ENCODE peak calls at places on chromosome 2, in eight cellular contexts. J, F, M, C, O, X, Y and K are unnamed samples.

GRCh38 chr2:226327830-226328229 is 471.8 kb downstream of the IRS1 start:
- DNase-seq in J (no peak), F (no peak), M (no peak), C (no peak), O (no peak), X (no peak), Y (no peak), K (no peak)

GRCh38 chr2:43169091-43169936 is 57.1 kb downstream of the ZFP36L2 start:
- DNase-seq in J (peak; percentile 48), F (no peak), M (peak; percentile 89), C (no peak), O (peak; percentile 94), X (peak; percentile 59), Y (no peak), K (peak; percentile 51)

GRCh38 chr2:84687498-84688149 is 171.3 kb downstream of the DNAH6 start:
- DNase-seq in J (no peak), F (no peak), M (no peak), C (no peak), O (no peak), X (no peak), Y (no peak), K (no peak)

GRCh38 chr2:98505991-98506664 is 61.5 kb downstream of the INPP4A start:
- DNase-seq in J (no peak), F (no peak), M (no peak), C (peak; percentile 30), O (peak; percentile 53), X (no peak), Y (peak; percentile 13), K (no peak)

GRCh38 chr2:46329803-46330775 is 32.9 kb downstream of the EPAS1 start:
- DNase-seq in J (no peak), F (peak; percentile 95), M (no peak), C (no peak), O (no peak), X (peak; percentile 49), Y (peak; percentile 88), K (no peak)

GRCh38 chr2:20579866-20580265 is 71.0 kb downstream of the HS1BP3 start:
- DNase-seq in J (no peak), F (no peak), M (peak; percentile 39), C (peak; percentile 67), O (peak; percentile 71), X (no peak), Y (peak; percentile 71), K (no peak)

GRCh38 chr2:215950009-215950408 is 63.3 kb downstream of the MREG start:
- DNase-seq in J (no peak), F (peak; percentile 67), M (no peak), C (no peak), O (no peak), X (no peak), Y (no peak), K (no peak)

GRCh38 chr2:41768301-41768700 is 279.5 kb upstream of the PKDCC start:
- DNase-seq in J (no peak), F (no peak), M (no peak), C (no peak), O (no peak), X (no peak), Y (peak; percentile 18), K (no peak)

GRCh38 chr2:7598402-7598801 is 681.2 kb downstream of the RNF144A start:
- DNase-seq in J (no peak), F (no peak), M (no peak), C (no peak), O (no peak), X (no peak), Y (no peak), K (no peak)

GRCh38 chr2:234996041-234996440 is 44.2 kb downstream of the SH3BP4 start:
- DNase-seq in J (no peak), F (no peak), M (no peak), C (no peak), O (no peak), X (no peak), Y (no peak), K (no peak)

GRCh38 chr2:43110442-43110871 is 115.9 kb downstream of the ZFP36L2 start:
- DNase-seq in J (no peak), F (peak; percentile 85), M (peak; percentile 42), C (peak; percentile 82), O (no peak), X (no peak), Y (no peak), K (no peak)

GRCh38 chr2:70123051-70123828 is 36.0 kb downstream of the PCBP1 start:
- DNase-seq in J (peak; percentile 79), F (peak; percentile 50), M (no peak), C (peak; percentile 85), O (peak; percentile 77), X (peak; percentile 82), Y (peak; percentile 77), K (peak; percentile 38)

GRCh38 chr2:166373951-166374350 is 1.8 kb downstream of the SCN9A start:
- DNase-seq in J (no peak), F (peak; percentile 95), M (no peak), C (no peak), O (no peak), X (no peak), Y (peak; percentile 61), K (no peak)

GRCh38 chr2:74448771-74449170 is 6.1 kb upstream of the INO80B start:
- DNase-seq in J (no peak), F (no peak), M (no peak), C (no peak), O (no peak), X (no peak), Y (no peak), K (no peak)

GRCh38 chr2:23669413-23670244 is 257.3 kb downstream of the ATAD2B start:
- DNase-seq in J (peak; percentile 89), F (peak; percentile 28), M (no peak), C (peak; percentile 96), O (no peak), X (peak; percentile 65), Y (peak; percentile 88), K (peak; percentile 98)

GRCh38 chr2:197306691-197307030 is 3.9 kb downstream of the ANKRD44 start:
- DNase-seq in J (no peak), F (no peak), M (no peak), C (peak; percentile 72), O (no peak), X (peak; percentile 79), Y (no peak), K (peak; percentile 57)

GRCh38 chr2:6791682-6792081 is 74.0 kb downstream of the CMPK2 start:
- DNase-seq in J (no peak), F (no peak), M (no peak), C (no peak), O (no peak), X (no peak), Y (no peak), K (no peak)

GRCh38 chr2:51290725-51291124 is 258.8 kb upstream of the NRXN1 start:
- DNase-seq in J (no peak), F (peak; percentile 72), M (no peak), C (no peak), O (no peak), X (no peak), Y (no peak), K (no peak)

GRCh38 chr2:102304711-102305591 is 6.4 kb upstream of the IL1RL1 start:
- DNase-seq in J (no peak), F (no peak), M (no peak), C (no peak), O (no peak), X (no peak), Y (no peak), K (peak; percentile 8)
- TF ChIP-seq POLR2A in J (no peak), F (no peak), M (no peak), C (no peak), O (no peak), X (no peak), Y (no peak), K (no peak)

DNA sequence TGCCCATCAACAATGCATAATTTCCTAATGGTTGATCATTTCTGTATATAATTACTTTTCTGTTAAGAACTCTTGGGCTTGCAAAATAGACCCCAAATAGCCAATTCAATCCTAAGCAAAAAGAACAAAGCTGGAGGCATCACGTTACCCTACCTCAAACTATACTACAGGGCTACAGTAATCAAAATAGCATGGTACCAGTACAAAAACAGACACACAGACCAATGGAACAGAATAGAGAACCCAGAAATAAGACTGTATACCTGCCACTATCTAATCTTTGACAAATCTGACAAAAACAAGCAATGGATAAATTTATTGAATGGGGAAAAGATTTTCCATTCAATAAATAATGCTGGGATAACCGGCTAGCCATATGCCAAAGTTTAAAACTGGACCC is 78.8 kb downstream of the NR4A2 start:
- DNase-seq in J (no peak), F (no peak), M (no peak), C (no peak), O (no peak), X (no peak), Y (no peak), K (no peak)
- H3K27ac ChIP-seq in J (no peak overlapping the region), F (no peak overlapping the region), M (no peak overlapping the region), C (no peak overlapping the region), O (no peak overlapping the region), X (no peak overlapping the region), Y (no peak overlapping the region), K (no peak overlapping the region)

DNA sequence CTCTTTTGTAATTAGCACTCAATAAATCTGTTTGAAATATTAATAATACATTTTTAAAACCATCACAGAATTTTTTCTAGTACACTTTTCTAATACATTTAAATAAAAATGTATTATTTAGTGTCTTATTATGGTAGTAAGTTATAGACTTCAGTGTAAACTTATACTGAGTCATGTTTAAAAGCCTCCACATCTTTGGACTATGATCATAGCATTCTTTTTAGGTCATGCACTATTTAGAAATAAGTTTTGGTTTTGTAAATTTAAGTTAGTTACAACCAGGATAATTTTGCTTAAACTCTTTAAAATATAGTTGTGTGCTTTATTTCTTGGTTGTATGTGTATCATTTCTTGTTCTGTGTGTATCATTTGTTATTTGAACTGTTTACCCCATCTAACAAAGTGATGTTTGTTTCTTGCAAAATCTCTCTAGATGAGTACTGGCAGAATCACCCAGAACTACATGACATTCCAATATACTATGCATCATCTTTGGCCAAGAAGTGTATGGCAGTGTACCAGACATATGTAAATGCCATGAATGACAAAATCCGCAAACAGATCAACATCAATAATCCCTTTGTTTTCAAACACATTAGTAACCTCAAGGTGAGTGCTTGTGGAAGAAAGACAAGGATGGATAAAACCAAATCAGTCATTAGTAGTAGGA is 16.7 kb downstream of the CPSF3 start:
- DNase-seq in J (no peak), F (peak; percentile 82), M (no peak), C (no peak), O (no peak), X (no peak), Y (no peak), K (no peak)
- H3K36me3 ChIP-seq in J (no peaks in the 10 kb centered on the region), F (peaks cover 18% of the 10 kb centered on the region), M (no peaks in the 10 kb centered on the region), C (peaks cover 96% of the 10 kb centered on the region), O (peaks cover 68% of the 10 kb centered on the region), X (peaks cover 8% of the 10 kb centered on the region), Y (peaks cover 3% of the 10 kb centered on the region), K (peaks cover 44% of the 10 kb centered on the region)

DNA sequence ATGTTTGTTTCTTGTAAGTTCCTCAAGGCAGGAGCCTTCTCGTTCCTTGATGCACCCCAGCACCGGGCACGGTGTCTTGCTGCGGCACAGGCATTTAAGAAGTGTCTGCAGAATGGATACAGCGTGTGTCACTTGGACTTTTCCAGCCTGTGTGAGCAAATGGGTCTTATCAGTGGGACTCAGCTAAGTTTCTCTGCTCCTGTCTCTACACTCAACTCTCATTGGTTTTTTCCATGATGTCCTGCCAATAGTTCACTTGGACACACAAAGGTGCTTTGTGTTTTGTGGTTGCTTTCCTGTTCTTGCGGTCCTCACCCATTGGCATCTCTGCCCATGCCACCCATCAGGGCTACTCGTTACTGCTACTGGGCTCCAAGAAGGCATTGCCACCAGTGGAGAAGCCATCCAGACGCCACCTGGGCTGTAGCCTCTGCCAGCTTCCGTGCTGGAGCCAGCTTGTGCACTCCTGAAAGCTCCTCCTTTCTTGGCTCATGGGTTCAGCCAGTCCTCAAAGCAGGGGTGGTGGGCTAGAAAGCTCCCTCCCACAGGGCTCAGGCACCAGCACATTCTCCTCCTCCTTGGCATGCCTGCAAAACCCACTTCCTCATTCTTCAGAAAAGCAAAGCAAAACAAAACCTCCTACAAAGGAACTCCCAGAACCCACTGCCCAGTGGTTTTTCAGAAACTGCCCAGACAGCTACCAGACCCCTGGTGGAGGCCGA is 41.4 kb downstream of the IL1R2 start:
- DNase-seq in J (peak; percentile 38), F (peak; percentile 79), M (no peak), C (no peak), O (peak; percentile 79), X (peak; percentile 73), Y (peak; percentile 70), K (peak; percentile 92)
- TF ChIP-seq POLR2A in J (no peak), F (no peak), M (no peak), C (no peak), O (no peak), X (peak; percentile 26), Y (no peak), K (no peak)